ENCODE peak calls at places on chromosome X, in five cellular contexts. F is GM12878, D is HCT116, B is K562, X is SK-N-SH. L is an unnamed sample.
A peak's percentile ranks its signal among the peaks of the same experiment; 100 is the strongest.

GRCh38 chrX:23938690-23939089 is 30.9 kb downstream of the CXorf58 start:
- DNase-seq in F (no peak), X (no peak), B (no peak), D (no peak), L (no peak)

GRCh38 chrX:49876750-49877149 is 2.5 kb upstream of the USP27X start:
- DNase-seq in X (peak; percentile 49), F (no peak), D (peak; percentile 12), B (peak; percentile 41), L (peak; percentile 55)

GRCh38 chrX:11745881-11746280 is 12.2 kb upstream of the MSL3 start:
- DNase-seq in F (no peak), X (no peak), D (no peak), B (no peak), L (no peak)

GRCh38 chrX:150365051-150365952 is 2.2 kb downstream of the MAMLD1 start:
- DNase-seq in D (peak; percentile 35), F (no peak), B (peak; percentile 54), X (peak; percentile 78), L (no peak)

GRCh38 chrX:39619182-39620009 is 478.4 kb downstream of the BCOR start:
- DNase-seq in D (no peak), F (no peak), X (peak; percentile 41), B (peak; percentile 65), L (no peak)

GRCh38 chrX:130995351-130995967 is 62.7 kb upstream of the ARHGAP36 start:
- DNase-seq in F (no peak), X (no peak), D (no peak), B (no peak), L (no peak)

GRCh38 chrX:9676738-9677097 is 88.9 kb downstream of the GPR143 start:
- DNase-seq in B (no peak), X (no peak), D (no peak), F (no peak), L (no peak)

GRCh38 chrX:148574247-148574973 is 74.0 kb downstream of the AFF2 start:
- DNase-seq in B (no peak), F (peak; percentile 2), D (no peak), X (no peak), L (no peak)

GRCh38 chrX:108081110-108081509 is 10.2 kb downstream of the PSMD10 start:
- DNase-seq in F (no peak), X (no peak), B (no peak), D (no peak), L (no peak)

GRCh38 chrX:147735364-147735763 is 176.4 kb upstream of the FMR1 start:
- DNase-seq in F (no peak), D (no peak), X (no peak), B (no peak), L (no peak)

GRCh38 chrX:122703762-122704161 is 480.3 kb upstream of the GRIA3 start:
- DNase-seq in F (no peak), X (no peak), B (no peak), D (no peak), L (no peak)

GRCh38 chrX:102840871-102841705 is 96.0 kb upstream of the RAB40AL start:
- DNase-seq in X (no peak), B (peak; percentile 32), D (no peak), F (no peak), L (no peak)

GRCh38 chrX:101383679-101384078 is 2.3 kb downstream of the BTK start:
- DNase-seq in B (no peak), D (no peak), X (no peak), F (peak; percentile 60), L (no peak)

GRCh38 chrX:129663171-129663570 is 8.4 kb upstream of the APLN start:
- DNase-seq in D (no peak), X (no peak), B (no peak), F (no peak), L (no peak)

GRCh38 chrX:21883258-21883657 is 27.5 kb downstream of the YY2 start:
- DNase-seq in D (no peak), X (no peak), F (no peak), B (no peak), L (peak; percentile 0)

GRCh38 chrX:137567474-137568232 is 1.7 kb downstream of the ZIC3 start:
- DNase-seq in D (no peak), X (no peak), B (no peak), F (no peak), L (no peak)

GRCh38 chrX:153725832-153726285 is 1.2 kb downstream of the ABCD1 start:
- DNase-seq in F (no peak), D (no peak), X (peak; percentile 41), B (no peak), L (no peak)

GRCh38 chrX:16870861-16871584 is 861 bp upstream of the RBBP7 start:
- DNase-seq in X (peak; percentile 29), F (no peak), B (no peak), D (no peak), L (no peak)

GRCh38 chrX:10926404-10926803 is 184.7 kb upstream of the HCCS start:
- DNase-seq in B (no peak), F (no peak), D (no peak), X (no peak), L (peak; percentile 5)

GRCh38 chrX:48794993-48795501 is 6.8 kb upstream of the HDAC6 start:
- DNase-seq in B (peak; percentile 28), X (no peak), D (no peak), F (no peak), L (no peak)

DNA sequence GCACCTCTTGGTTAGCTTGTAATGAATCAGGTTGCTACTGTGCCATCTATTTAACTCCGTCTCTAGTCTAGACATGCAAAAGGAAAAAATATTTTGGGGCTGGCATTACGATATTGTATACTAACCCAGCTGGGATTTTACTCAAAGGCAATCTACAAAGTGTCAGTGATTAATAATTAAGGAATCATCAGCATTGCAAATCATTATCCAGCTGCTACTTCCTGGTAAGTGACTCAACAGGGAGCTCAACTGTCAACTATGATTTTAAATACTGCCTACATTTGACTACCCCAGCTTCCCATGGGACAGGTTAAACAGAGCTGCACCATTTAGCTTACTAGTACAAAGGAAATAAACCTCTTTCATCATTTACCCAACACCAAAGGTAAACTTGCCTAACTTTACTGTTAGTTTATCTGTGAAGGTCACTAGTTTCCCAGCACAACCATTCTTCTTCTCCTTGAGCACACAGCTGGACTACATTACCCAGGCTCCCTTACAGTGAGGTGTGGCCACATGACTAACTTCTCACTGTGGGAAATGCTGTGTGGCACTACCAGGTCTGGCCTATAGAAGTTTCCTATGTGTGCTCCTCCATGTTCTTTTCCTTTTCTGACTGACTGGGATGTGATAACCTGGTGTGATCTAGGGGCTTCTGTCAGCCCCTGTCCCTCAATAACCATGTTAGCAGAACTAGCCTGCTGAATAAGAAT is 21.0 kb upstream of the TRPC5OS start:
- DNase-seq in X (peak; percentile 4), B (no peak), F (no peak), D (peak; percentile 23), L (no peak)
- TF ChIP-seq ZBTB33 in X (no peak), B (no peak), F (no peak), D (no peak), L (no peak)

GRCh38 chrX:67523002-67523711 is 20.7 kb upstream of the AR start:
- DNase-seq in D (no peak), F (no peak), X (no peak), B (no peak), L (no peak)

GRCh38 chrX:67524428-67524827 is 19.4 kb upstream of the AR start:
- DNase-seq in D (no peak), X (no peak), B (no peak), F (no peak), L (no peak)

GRCh38 chrX:67520671-67521070 is 23.1 kb upstream of the AR start:
- DNase-seq in B (no peak), F (no peak), D (no peak), X (no peak), L (no peak)

GRCh38 chrX:67524950-67525691 is 18.7 kb upstream of the AR start:
- DNase-seq in X (no peak), B (no peak), D (no peak), F (no peak), L (no peak)

DNA sequence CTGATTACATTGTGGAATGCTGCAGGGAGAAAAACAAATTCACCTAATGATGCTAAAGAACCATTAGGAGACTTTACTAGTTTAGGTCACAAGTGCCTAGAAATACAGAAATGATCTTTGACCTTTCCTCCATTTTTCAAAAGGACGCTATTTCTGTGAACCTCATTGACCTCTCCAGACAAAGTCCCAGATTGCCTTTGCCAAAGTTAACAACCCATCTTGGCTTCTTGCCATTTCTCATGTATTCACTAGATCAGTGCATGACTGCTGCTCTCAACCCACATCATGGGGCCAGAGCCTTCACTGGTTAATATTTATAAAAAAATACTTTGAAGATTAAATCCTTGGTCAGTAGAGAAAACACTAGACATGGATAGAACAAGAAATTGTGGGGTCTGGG is 19.9 kb upstream of the AR start:
- DNase-seq in D (no peak), X (no peak), F (no peak), B (no peak), L (no peak)
- TF ChIP-seq ZBTB33 in D (no peak), X (no peak), F (no peak), B (no peak), L (no peak)

GRCh38 chrX:41822917-41823316 is 98.9 kb downstream of the GPR82 start:
- DNase-seq in X (peak; percentile 8), F (no peak), D (no peak), B (peak; percentile 16), L (no peak)

GRCh38 chrX:41825796-41826195 is 97.6 kb downstream of the CASK start:
- DNase-seq in F (no peak), X (no peak), D (no peak), B (no peak), L (no peak)

GRCh38 chrX:41823402-41823801 is 99.4 kb downstream of the GPR82 start:
- DNase-seq in F (no peak), X (no peak), B (no peak), D (no peak), L (peak; percentile 84)

GRCh38 chrX:41827886-41828285 is 95.5 kb downstream of the CASK start:
- DNase-seq in D (no peak), F (no peak), B (no peak), X (no peak), L (no peak)

DNA sequence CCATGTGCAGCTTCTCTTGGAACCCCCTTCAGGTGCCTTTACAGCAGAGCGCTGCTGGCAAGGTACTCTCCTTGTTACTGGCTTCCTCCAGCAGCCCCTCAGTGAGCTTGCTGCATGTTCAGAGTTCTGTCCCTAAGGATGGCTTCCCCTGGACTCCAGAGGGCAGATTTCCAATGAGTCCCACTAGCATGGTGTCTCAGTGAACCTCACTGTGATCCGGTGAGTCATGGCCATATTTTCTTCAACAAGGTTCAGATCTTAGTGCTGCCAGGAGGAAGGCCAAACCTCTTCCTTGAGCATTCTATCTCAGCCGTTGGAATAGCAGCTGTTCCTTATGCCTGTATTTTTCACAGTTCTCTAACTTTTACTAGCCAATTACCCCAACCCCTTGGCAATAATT is 98.8 kb downstream of the CASK start:
- DNase-seq in B (no peak), X (no peak), F (no peak), D (peak; percentile 51), L (no peak)
- TF ChIP-seq ZBTB33 in B (no peak), X (no peak), F (no peak), D (no peak), L (no peak)

DNA sequence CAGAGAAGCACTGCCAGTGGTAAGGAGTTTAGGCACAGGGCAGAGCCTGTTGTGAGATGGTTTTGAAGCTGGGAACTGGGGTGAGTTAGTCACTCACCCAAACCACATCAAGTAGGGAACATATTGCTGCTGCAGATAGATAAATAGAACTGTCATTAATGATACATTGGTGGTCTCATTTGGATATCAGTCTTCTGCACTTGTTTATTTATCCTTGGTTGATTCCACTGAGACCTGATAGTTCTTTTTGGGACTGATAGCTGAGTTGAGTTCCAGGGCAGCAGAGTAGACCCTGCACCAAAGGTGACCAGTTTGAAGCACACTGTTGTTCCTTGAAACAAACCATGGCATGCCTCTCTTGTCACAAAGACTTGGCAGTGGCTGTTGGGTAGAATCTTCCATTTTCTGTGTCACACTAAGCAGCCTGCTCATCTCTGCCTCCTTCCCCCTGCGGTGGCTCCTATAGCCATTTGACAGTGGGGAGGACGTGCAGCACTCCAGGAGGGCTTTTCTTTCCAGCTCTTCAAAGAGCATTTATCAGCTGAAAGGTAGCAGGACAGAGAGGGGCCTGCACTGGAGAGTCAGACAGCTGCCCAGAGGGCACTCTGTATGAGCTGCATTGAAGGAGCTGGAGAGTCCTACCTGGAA is 59.7 kb upstream of the TMEM164 start:
- DNase-seq in F (no peak), B (peak; percentile 16), X (no peak), D (no peak), L (no peak)
- TF ChIP-seq ZBTB33 in F (no peak), B (no peak), X (no peak), D (no peak), L (no peak)